ENCODE peak calls at places on chromosome 11, in eight cellular contexts. One of them, this sample, is unnamed.

GRCh38 chr11:108589136-108589535 is 4.4 kb downstream of the EXPH5 start:
- DNase-seq in NT2/D1: no peak
- DNase-seq in stimulated activated CD8-positive, alpha-beta memory T cell treated with anti-CD3 and anti-CD28 coated beads, Interleukin-4, amount 100 ng/mL, for 1 hour: no peak
- DNase-seq in choroid plexus epithelial cell: no peak
- DNase-seq in SK-N-MC: no peak
- DNase-seq in germinal center: no peak
- DNase-seq in activated CD4-positive, alpha-beta T cell treated with anti-CD3 and anti-CD28 coated beads, Interleukin-2, amount 10 ng/mL, durations not matched to agents 7 days and 5 days: no peak
- DNase-seq in frontal cortex: no peak
- DNase-seq in this sample: no peak

GRCh38 chr11:32829157-32829679 is 509 bp upstream of the PRRG4 start:
- DNase-seq in NT2/D1: no peak
- DNase-seq in stimulated activated CD8-positive, alpha-beta memory T cell treated with anti-CD3 and anti-CD28 coated beads, Interleukin-4, amount 100 ng/mL, for 1 hour: no peak
- DNase-seq in choroid plexus epithelial cell: peak
- DNase-seq in SK-N-MC: no peak
- DNase-seq in germinal center: peak
- DNase-seq in activated CD4-positive, alpha-beta T cell treated with anti-CD3 and anti-CD28 coated beads, Interleukin-2, amount 10 ng/mL, durations not matched to agents 7 days and 5 days: no peak
- DNase-seq in frontal cortex: no peak
- DNase-seq in this sample: peak

GRCh38 chr11:20363500-20364411 is at the start of gene HTATIP2:
- DNase-seq in NT2/D1: no peak
- DNase-seq in stimulated activated CD8-positive, alpha-beta memory T cell treated with anti-CD3 and anti-CD28 coated beads, Interleukin-4, amount 100 ng/mL, for 1 hour: peak
- DNase-seq in choroid plexus epithelial cell: peak
- DNase-seq in SK-N-MC: no peak
- DNase-seq in germinal center: peak
- DNase-seq in activated CD4-positive, alpha-beta T cell treated with anti-CD3 and anti-CD28 coated beads, Interleukin-2, amount 10 ng/mL, durations not matched to agents 7 days and 5 days: peak
- DNase-seq in frontal cortex: peak
- DNase-seq in this sample: peak

GRCh38 chr11:11036185-11037161 is 178.6 kb upstream of the ZBED5 start:
- DNase-seq in NT2/D1: peak
- DNase-seq in stimulated activated CD8-positive, alpha-beta memory T cell treated with anti-CD3 and anti-CD28 coated beads, Interleukin-4, amount 100 ng/mL, for 1 hour: no peak
- DNase-seq in choroid plexus epithelial cell: peak
- DNase-seq in SK-N-MC: no peak
- DNase-seq in germinal center: peak
- DNase-seq in activated CD4-positive, alpha-beta T cell treated with anti-CD3 and anti-CD28 coated beads, Interleukin-2, amount 10 ng/mL, durations not matched to agents 7 days and 5 days: peak
- DNase-seq in frontal cortex: peak
- DNase-seq in this sample: peak

GRCh38 chr11:65120831-65121230 is 1.1 kb downstream of the FAU start:
- DNase-seq in NT2/D1: no peak
- DNase-seq in stimulated activated CD8-positive, alpha-beta memory T cell treated with anti-CD3 and anti-CD28 coated beads, Interleukin-4, amount 100 ng/mL, for 1 hour: no peak
- DNase-seq in choroid plexus epithelial cell: no peak
- DNase-seq in SK-N-MC: no peak
- DNase-seq in germinal center: no peak
- DNase-seq in activated CD4-positive, alpha-beta T cell treated with anti-CD3 and anti-CD28 coated beads, Interleukin-2, amount 10 ng/mL, durations not matched to agents 7 days and 5 days: no peak
- DNase-seq in frontal cortex: no peak
- DNase-seq in this sample: no peak

GRCh38 chr11:94666792-94667721 is 99.9 kb downstream of the PIWIL4 start:
- DNase-seq in NT2/D1: no peak
- DNase-seq in stimulated activated CD8-positive, alpha-beta memory T cell treated with anti-CD3 and anti-CD28 coated beads, Interleukin-4, amount 100 ng/mL, for 1 hour: no peak
- DNase-seq in choroid plexus epithelial cell: no peak
- DNase-seq in SK-N-MC: no peak
- DNase-seq in germinal center: no peak
- DNase-seq in activated CD4-positive, alpha-beta T cell treated with anti-CD3 and anti-CD28 coated beads, Interleukin-2, amount 10 ng/mL, durations not matched to agents 7 days and 5 days: no peak
- DNase-seq in frontal cortex: no peak
- DNase-seq in this sample: no peak

GRCh38 chr11:34928268-34928959 is 12.0 kb downstream of the PDHX start:
- DNase-seq in NT2/D1: no peak
- DNase-seq in stimulated activated CD8-positive, alpha-beta memory T cell treated with anti-CD3 and anti-CD28 coated beads, Interleukin-4, amount 100 ng/mL, for 1 hour: no peak
- DNase-seq in choroid plexus epithelial cell: no peak
- DNase-seq in SK-N-MC: no peak
- DNase-seq in germinal center: no peak
- DNase-seq in activated CD4-positive, alpha-beta T cell treated with anti-CD3 and anti-CD28 coated beads, Interleukin-2, amount 10 ng/mL, durations not matched to agents 7 days and 5 days: no peak
- DNase-seq in frontal cortex: no peak
- DNase-seq in this sample: no peak

GRCh38 chr11:4105916-4106315 is 11.3 kb downstream of the RRM1 start:
- DNase-seq in NT2/D1: no peak
- DNase-seq in stimulated activated CD8-positive, alpha-beta memory T cell treated with anti-CD3 and anti-CD28 coated beads, Interleukin-4, amount 100 ng/mL, for 1 hour: no peak
- DNase-seq in choroid plexus epithelial cell: no peak
- DNase-seq in SK-N-MC: no peak
- DNase-seq in germinal center: no peak
- DNase-seq in activated CD4-positive, alpha-beta T cell treated with anti-CD3 and anti-CD28 coated beads, Interleukin-2, amount 10 ng/mL, durations not matched to agents 7 days and 5 days: no peak
- DNase-seq in frontal cortex: no peak
- DNase-seq in this sample: no peak

GRCh38 chr11:103326070-103326794 is 217.0 kb downstream of the DYNC2H1 start:
- DNase-seq in NT2/D1: peak
- DNase-seq in stimulated activated CD8-positive, alpha-beta memory T cell treated with anti-CD3 and anti-CD28 coated beads, Interleukin-4, amount 100 ng/mL, for 1 hour: no peak
- DNase-seq in choroid plexus epithelial cell: peak
- DNase-seq in SK-N-MC: peak
- DNase-seq in germinal center: peak
- DNase-seq in activated CD4-positive, alpha-beta T cell treated with anti-CD3 and anti-CD28 coated beads, Interleukin-2, amount 10 ng/mL, durations not matched to agents 7 days and 5 days: peak
- DNase-seq in frontal cortex: peak
- DNase-seq in this sample: peak

GRCh38 chr11:61587951-61588695 is 7.2 kb upstream of the SYT7 start:
- DNase-seq in NT2/D1: peak
- DNase-seq in stimulated activated CD8-positive, alpha-beta memory T cell treated with anti-CD3 and anti-CD28 coated beads, Interleukin-4, amount 100 ng/mL, for 1 hour: peak
- DNase-seq in choroid plexus epithelial cell: no peak
- DNase-seq in SK-N-MC: no peak
- DNase-seq in germinal center: peak
- DNase-seq in activated CD4-positive, alpha-beta T cell treated with anti-CD3 and anti-CD28 coated beads, Interleukin-2, amount 10 ng/mL, durations not matched to agents 7 days and 5 days: peak
- DNase-seq in frontal cortex: peak
- DNase-seq in this sample: peak

GRCh38 chr11:27191061-27191460 is 150.4 kb downstream of the BBOX1 start:
- DNase-seq in NT2/D1: no peak
- DNase-seq in stimulated activated CD8-positive, alpha-beta memory T cell treated with anti-CD3 and anti-CD28 coated beads, Interleukin-4, amount 100 ng/mL, for 1 hour: no peak
- DNase-seq in choroid plexus epithelial cell: no peak
- DNase-seq in SK-N-MC: no peak
- DNase-seq in germinal center: no peak
- DNase-seq in activated CD4-positive, alpha-beta T cell treated with anti-CD3 and anti-CD28 coated beads, Interleukin-2, amount 10 ng/mL, durations not matched to agents 7 days and 5 days: no peak
- DNase-seq in frontal cortex: no peak
- DNase-seq in this sample: no peak

GRCh38 chr11:129323896-129324522 is 51.6 kb upstream of the BARX2 start:
- DNase-seq in NT2/D1: no peak
- DNase-seq in stimulated activated CD8-positive, alpha-beta memory T cell treated with anti-CD3 and anti-CD28 coated beads, Interleukin-4, amount 100 ng/mL, for 1 hour: no peak
- DNase-seq in choroid plexus epithelial cell: peak
- DNase-seq in SK-N-MC: no peak
- DNase-seq in germinal center: no peak
- DNase-seq in activated CD4-positive, alpha-beta T cell treated with anti-CD3 and anti-CD28 coated beads, Interleukin-2, amount 10 ng/mL, durations not matched to agents 7 days and 5 days: no peak
- DNase-seq in frontal cortex: no peak
- DNase-seq in this sample: no peak

GRCh38 chr11:43712676-43713075 is 32.1 kb downstream of the HSD17B12 start:
- DNase-seq in NT2/D1: no peak
- DNase-seq in stimulated activated CD8-positive, alpha-beta memory T cell treated with anti-CD3 and anti-CD28 coated beads, Interleukin-4, amount 100 ng/mL, for 1 hour: no peak
- DNase-seq in choroid plexus epithelial cell: no peak
- DNase-seq in SK-N-MC: no peak
- DNase-seq in germinal center: no peak
- DNase-seq in activated CD4-positive, alpha-beta T cell treated with anti-CD3 and anti-CD28 coated beads, Interleukin-2, amount 10 ng/mL, durations not matched to agents 7 days and 5 days: no peak
- DNase-seq in frontal cortex: no peak
- DNase-seq in this sample: no peak

GRCh38 chr11:71331631-71332030 is 79.3 kb upstream of the SHANK2 start:
- DNase-seq in NT2/D1: no peak
- DNase-seq in stimulated activated CD8-positive, alpha-beta memory T cell treated with anti-CD3 and anti-CD28 coated beads, Interleukin-4, amount 100 ng/mL, for 1 hour: no peak
- DNase-seq in choroid plexus epithelial cell: no peak
- DNase-seq in SK-N-MC: no peak
- DNase-seq in germinal center: no peak
- DNase-seq in activated CD4-positive, alpha-beta T cell treated with anti-CD3 and anti-CD28 coated beads, Interleukin-2, amount 10 ng/mL, durations not matched to agents 7 days and 5 days: no peak
- DNase-seq in frontal cortex: no peak
- DNase-seq in this sample: no peak

GRCh38 chr11:1130276-1131032 is 27.3 kb upstream of the MUC5AC start:
- DNase-seq in NT2/D1: no peak
- DNase-seq in stimulated activated CD8-positive, alpha-beta memory T cell treated with anti-CD3 and anti-CD28 coated beads, Interleukin-4, amount 100 ng/mL, for 1 hour: no peak
- DNase-seq in choroid plexus epithelial cell: no peak
- DNase-seq in SK-N-MC: no peak
- DNase-seq in germinal center: no peak
- DNase-seq in activated CD4-positive, alpha-beta T cell treated with anti-CD3 and anti-CD28 coated beads, Interleukin-2, amount 10 ng/mL, durations not matched to agents 7 days and 5 days: no peak
- DNase-seq in frontal cortex: no peak
- DNase-seq in this sample: no peak

GRCh38 chr11:3218483-3219280 is at the start of gene MRGPRG:
- DNase-seq in NT2/D1: no peak
- DNase-seq in stimulated activated CD8-positive, alpha-beta memory T cell treated with anti-CD3 and anti-CD28 coated beads, Interleukin-4, amount 100 ng/mL, for 1 hour: no peak
- DNase-seq in choroid plexus epithelial cell: no peak
- DNase-seq in SK-N-MC: no peak
- DNase-seq in germinal center: no peak
- DNase-seq in activated CD4-positive, alpha-beta T cell treated with anti-CD3 and anti-CD28 coated beads, Interleukin-2, amount 10 ng/mL, durations not matched to agents 7 days and 5 days: no peak
- DNase-seq in frontal cortex: no peak
- DNase-seq in this sample: no peak

GRCh38 chr11:3796346-3796745 is 1.0 kb downstream of the NUP98 start:
- DNase-seq in NT2/D1: no peak
- DNase-seq in stimulated activated CD8-positive, alpha-beta memory T cell treated with anti-CD3 and anti-CD28 coated beads, Interleukin-4, amount 100 ng/mL, for 1 hour: no peak
- DNase-seq in choroid plexus epithelial cell: no peak
- DNase-seq in SK-N-MC: no peak
- DNase-seq in germinal center: no peak
- DNase-seq in activated CD4-positive, alpha-beta T cell treated with anti-CD3 and anti-CD28 coated beads, Interleukin-2, amount 10 ng/mL, durations not matched to agents 7 days and 5 days: no peak
- DNase-seq in frontal cortex: no peak
- DNase-seq in this sample: peak

GRCh38 chr11:45577755-45578154 is 87.7 kb downstream of the CHST1 start:
- DNase-seq in NT2/D1: peak
- DNase-seq in stimulated activated CD8-positive, alpha-beta memory T cell treated with anti-CD3 and anti-CD28 coated beads, Interleukin-4, amount 100 ng/mL, for 1 hour: no peak
- DNase-seq in choroid plexus epithelial cell: no peak
- DNase-seq in SK-N-MC: no peak
- DNase-seq in germinal center: no peak
- DNase-seq in activated CD4-positive, alpha-beta T cell treated with anti-CD3 and anti-CD28 coated beads, Interleukin-2, amount 10 ng/mL, durations not matched to agents 7 days and 5 days: no peak
- DNase-seq in frontal cortex: no peak
- DNase-seq in this sample: no peak